ENCODE peak calls at places on chromosome 11, in ten cellular contexts. A, E, R, C, M, X, I, N, Z and O are unnamed samples.
A peak's percentile ranks its signal among the peaks of the same experiment; 100 is the strongest.

GRCh38 chr11:121983901-121984300 is 132.1 kb downstream of the BLID start:
- DNase-seq in A (no peak), E (no peak), R (no peak), C (no peak), M (no peak), X (no peak), I (no peak), N (no peak), Z (no peak), O (no peak)

GRCh38 chr11:133576351-133576750 is 44.0 kb upstream of the OPCML start:
- DNase-seq in A (no peak), E (no peak), R (peak; percentile 17), C (no peak), M (no peak), X (no peak), I (no peak), N (no peak), Z (no peak), O (no peak)

GRCh38 chr11:112017538-112017937 is 7.7 kb upstream of the DLAT start:
- DNase-seq in A (peak; percentile 59), E (peak; percentile 54), R (no peak), C (no peak), M (no peak), X (no peak), I (no peak), N (no peak), Z (peak; percentile 78), O (no peak)

GRCh38 chr11:34748036-34748435 is 127.1 kb downstream of the EHF start:
- DNase-seq in A (no peak), E (no peak), R (no peak), C (no peak), M (no peak), X (no peak), I (no peak), N (no peak), Z (no peak), O (no peak)

GRCh38 chr11:108483163-108483562 is 15.0 kb downstream of the POGLUT3 start:
- DNase-seq in A (peak; percentile 78), E (peak; percentile 36), R (no peak), C (no peak), M (no peak), X (peak; percentile 57), I (no peak), N (peak; percentile 58), Z (peak; percentile 62), O (no peak)

GRCh38 chr11:85947431-85948272 is 92.5 kb downstream of the CCDC83 start:
- DNase-seq in A (peak; percentile 80), E (peak; percentile 95), R (no peak), C (peak; percentile 45), M (no peak), X (peak; percentile 85), I (no peak), N (peak; percentile 65), Z (peak; percentile 93), O (peak; percentile 70)

GRCh38 chr11:76604652-76605241 is 65.8 kb downstream of the LRRC32 start:
- DNase-seq in A (peak; percentile 76), E (peak; percentile 90), R (peak; percentile 55), C (no peak), M (no peak), X (no peak), I (no peak), N (no peak), Z (peak; percentile 76), O (no peak)

GRCh38 chr11:25691959-25692358 is 640.0 kb upstream of the ANO3 start:
- DNase-seq in A (no peak), E (no peak), R (no peak), C (no peak), M (no peak), X (no peak), I (no peak), N (no peak), Z (no peak), O (no peak)

GRCh38 chr11:78791964-78792363 is 217.3 kb upstream of the NARS2 start:
- DNase-seq in A (no peak), E (no peak), R (no peak), C (no peak), M (no peak), X (no peak), I (no peak), N (no peak), Z (peak; percentile 52), O (no peak)

GRCh38 chr11:54558407-54558806 is 45.4 kb downstream of the OR4C46 start:
- DNase-seq in A (no peak), E (no peak), R (no peak), C (peak; percentile 42), M (peak; percentile 3), X (no peak), I (no peak), N (no peak), Z (no peak), O (no peak)

GRCh38 chr11:11324090-11324489 is 29.0 kb downstream of the CSNK2A3 start:
- DNase-seq in A (no peak), E (peak; percentile 42), R (no peak), C (no peak), M (no peak), X (peak; percentile 79), I (no peak), N (peak; percentile 36), Z (peak; percentile 42), O (no peak)

GRCh38 chr11:43866520-43866919 is 14.1 kb upstream of the ALKBH3 start:
- DNase-seq in A (peak; percentile 20), E (peak; percentile 61), R (no peak), C (no peak), M (no peak), X (no peak), I (no peak), N (no peak), Z (peak; percentile 80), O (no peak)

GRCh38 chr11:33315822-33316221 is 58.6 kb downstream of the HIPK3 start:
- DNase-seq in A (no peak), E (no peak), R (no peak), C (no peak), M (no peak), X (no peak), I (no peak), N (no peak), Z (no peak), O (no peak)

GRCh38 chr11:33307984-33308383 is 50.8 kb downstream of the HIPK3 start:
- DNase-seq in A (peak; percentile 23), E (peak; percentile 23), R (peak; percentile 55), C (no peak), M (no peak), X (no peak), I (no peak), N (no peak), Z (no peak), O (no peak)

GRCh38 chr11:33309118-33309517 is 51.9 kb downstream of the HIPK3 start:
- DNase-seq in A (no peak), E (no peak), R (no peak), C (no peak), M (no peak), X (no peak), I (no peak), N (no peak), Z (no peak), O (no peak)

GRCh38 chr11:33310720-33311500 is 53.7 kb downstream of the HIPK3 start:
- DNase-seq in A (peak; percentile 75), E (no peak), R (no peak), C (no peak), M (no peak), X (peak; percentile 60), I (peak; percentile 21), N (no peak), Z (peak; percentile 20), O (no peak)

DNA sequence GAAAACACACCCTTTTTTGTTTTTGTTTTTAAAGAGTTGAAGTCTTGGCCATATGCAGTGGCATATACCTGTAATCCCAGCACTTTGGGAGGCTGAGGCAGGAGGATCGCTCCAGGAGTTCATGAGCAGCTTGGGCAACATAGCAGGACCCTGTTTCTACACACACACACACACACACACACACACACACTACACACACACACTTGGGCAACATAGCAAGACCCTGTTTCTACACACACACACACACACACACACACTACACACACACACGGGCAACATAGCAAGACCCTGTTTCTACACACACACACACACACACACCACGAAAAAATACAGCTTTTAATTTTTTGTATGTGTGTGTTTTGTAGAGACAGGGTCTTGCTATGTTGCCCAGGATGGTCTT is 54.5 kb downstream of the HIPK3 start:
- DNase-seq in A (no peak), E (no peak), R (no peak), C (no peak), M (no peak), X (no peak), I (no peak), N (no peak), Z (no peak), O (no peak)
- H4K20me1 ChIP-seq in A (peaks cover 3% of the 10 kb centered on the region), E (peaks cover 31% of the 10 kb centered on the region), R (peaks cover 87% of the 10 kb centered on the region), C (no peaks in the 10 kb centered on the region), M (no peaks in the 10 kb centered on the region), X (peaks cover 4% of the 10 kb centered on the region), I (no peaks in the 10 kb centered on the region), N (peaks cover 4% of the 10 kb centered on the region), Z (peaks cover 88% of the 10 kb centered on the region), O (no peaks in the 10 kb centered on the region)

GRCh38 chr11:749731-750130 is 2.5 kb downstream of the TALDO1 start:
- DNase-seq in A (no peak), E (peak; percentile 36), R (no peak), C (no peak), M (no peak), X (no peak), I (no peak), N (no peak), Z (no peak), O (no peak)
- H3K4me2 ChIP-seq in A (no peak overlapping the region), E (peak overlapping the region; percentile 93), R (no peak overlapping the region), C (no peak overlapping the region), M (peak overlapping the region; percentile 97), X (no peak overlapping the region), I (no peak overlapping the region), N (peak overlapping the region; percentile 88), Z (peak overlapping the region; percentile 55), O (no peak overlapping the region)

GRCh38 chr11:58596621-58597020 is 17.8 kb downstream of the ZFP91 start:
- DNase-seq in A (no peak), E (peak; percentile 13), R (no peak), C (no peak), M (no peak), X (no peak), I (no peak), N (no peak), Z (no peak), O (no peak)
- H3K27ac ChIP-seq in A (no peak overlapping the region), E (no peak overlapping the region), R (no peak overlapping the region), C (no peak overlapping the region), M (no peak overlapping the region), X (no peak overlapping the region), I (no peak overlapping the region), N (no peak overlapping the region), Z (no peak overlapping the region), O (no peak overlapping the region)

DNA sequence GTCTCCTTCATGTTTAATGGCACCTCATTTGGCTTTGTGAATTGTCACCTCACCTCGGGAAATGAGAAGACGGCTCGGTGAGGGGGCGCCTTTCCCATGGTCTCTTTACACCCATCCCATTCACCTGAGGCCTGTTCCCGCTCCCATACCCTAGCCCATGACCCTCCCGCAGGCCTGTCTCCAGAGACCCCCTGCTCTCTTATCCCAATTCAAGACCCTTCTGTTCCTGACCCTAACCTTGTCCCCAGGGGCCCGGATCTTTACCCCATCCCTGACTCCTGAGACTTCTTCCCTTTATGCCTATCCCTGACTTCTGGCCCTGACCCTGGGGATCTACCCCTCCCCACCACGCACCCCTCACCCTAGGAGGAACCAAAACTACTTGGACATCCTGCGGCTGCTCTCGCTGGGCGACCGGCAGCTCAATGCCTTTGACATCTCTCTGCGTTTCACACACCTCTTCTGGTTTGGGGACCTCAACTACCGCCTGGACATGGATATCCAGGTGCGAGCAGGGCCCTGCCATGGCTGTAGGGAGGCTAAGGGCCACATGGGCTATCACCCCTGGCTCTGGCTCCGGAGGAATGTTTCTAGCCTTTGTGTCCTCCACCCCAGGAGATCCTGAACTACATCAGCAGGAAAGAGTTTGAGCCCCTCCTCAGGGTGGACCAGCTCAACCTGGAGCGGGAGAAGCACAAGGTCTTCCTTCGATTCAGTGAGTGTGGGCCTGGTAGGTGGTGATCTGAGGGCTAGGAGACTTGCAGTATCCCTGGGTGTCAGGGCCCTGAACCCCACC is 7.9 kb downstream of the INPPL1 start:
- DNase-seq in A (no peak), E (no peak), R (no peak), C (no peak), M (no peak), X (no peak), I (no peak), N (no peak), Z (no peak), O (no peak)
- H4K20me1 ChIP-seq in A (peaks cover 2% of the 10 kb centered on the region), E (no peaks in the 10 kb centered on the region), R (peaks cover 30% of the 10 kb centered on the region), C (peaks cover 4% of the 10 kb centered on the region), M (no peaks in the 10 kb centered on the region), X (no peaks in the 10 kb centered on the region), I (peaks cover 16% of the 10 kb centered on the region), N (no peaks in the 10 kb centered on the region), Z (peaks cover 72% of the 10 kb centered on the region), O (no peaks in the 10 kb centered on the region)